ENCODE peak calls at places on chromosomes 11 and 22, in nine cellular contexts. K, H, J, B, A, P, L, I and D are unnamed samples.

GRCh38 chr11:84261707-84262106 is 975.5 kb upstream of the CCDC90B start:
- DNase-seq in K (no peak), H (no peak), J (no peak), B (no peak), A (no peak), P (peak), L (no peak), I (no peak), D (peak)

GRCh38 chr22:37431811-37432707 is 4.8 kb upstream of the ELFN2 start:
- DNase-seq in K (peak), H (no peak), J (peak), B (peak), A (no peak), P (peak), L (no peak), I (no peak), D (peak)

GRCh38 chr11:75585271-75585670 is 23.2 kb downstream of the SERPINH1 start:
- DNase-seq in K (no peak), H (no peak), J (no peak), B (no peak), A (no peak), P (no peak), L (no peak), I (no peak), D (no peak)

GRCh38 chr11:30730011-30730410 is 143.9 kb upstream of the MPPED2 start:
- DNase-seq in K (no peak), H (no peak), J (no peak), B (no peak), A (no peak), P (peak), L (no peak), I (no peak), D (no peak)

GRCh38 chr11:47394050-47394321 is 14.4 kb upstream of the SLC39A13 start:
- DNase-seq in K (no peak), H (no peak), J (no peak), B (no peak), A (no peak), P (no peak), L (no peak), I (no peak), D (no peak)

GRCh38 chr22:20857838-20858614 is 585 bp downstream of the PI4KA start:
- DNase-seq in K (peak), H (peak), J (peak), B (peak), A (peak), P (peak), L (peak), I (peak), D (peak)

GRCh38 chr22:18023509-18024275 is 669 bp downstream of the MICAL3 start:
- DNase-seq in K (peak), H (peak), J (no peak), B (peak), A (peak), P (peak), L (peak), I (peak), D (peak)

GRCh38 chr22:45336971-45337431 is 27.3 kb downstream of the FAM118A start:
- DNase-seq in K (no peak), H (peak), J (no peak), B (no peak), A (peak), P (no peak), L (no peak), I (no peak), D (no peak)

GRCh38 chr22:46798366-46799057 is 36.1 kb downstream of the TBC1D22A start:
- DNase-seq in K (peak), H (peak), J (peak), B (peak), A (peak), P (peak), L (peak), I (peak), D (peak)

GRCh38 chr11:33987975-33988580 is 63.5 kb upstream of the CAPRIN1 start:
- DNase-seq in K (peak), H (peak), J (peak), B (peak), A (peak), P (peak), L (peak), I (peak), D (peak)

GRCh38 chr11:115657586-115657985 is 153.4 kb upstream of the CADM1 start:
- DNase-seq in K (no peak), H (no peak), J (no peak), B (no peak), A (no peak), P (no peak), L (no peak), I (no peak), D (no peak)

GRCh38 chr22:47656806-47657205 is 894.4 kb downstream of the TBC1D22A start:
- DNase-seq in K (no peak), H (no peak), J (no peak), B (no peak), A (no peak), P (no peak), L (peak), I (no peak), D (no peak)

GRCh38 chr11:9974375-9974774 is 310.5 kb downstream of the SWAP70 start:
- DNase-seq in K (no peak), H (no peak), J (no peak), B (no peak), A (no peak), P (no peak), L (no peak), I (no peak), D (no peak)

GRCh38 chr22:32411388-32411787 is 659 bp downstream of the RTCB start:
- DNase-seq in K (peak), H (no peak), J (peak), B (no peak), A (no peak), P (peak), L (no peak), I (no peak), D (no peak)

GRCh38 chr22:24030186-24030702 is 19.1 kb downstream of the CABIN1 start:
- DNase-seq in K (no peak), H (no peak), J (no peak), B (no peak), A (no peak), P (no peak), L (no peak), I (no peak), D (no peak)

GRCh38 chr22:32710896-32711295 is 90.6 kb upstream of the TIMP3 start:
- DNase-seq in K (no peak), H (no peak), J (no peak), B (no peak), A (no peak), P (no peak), L (no peak), I (no peak), D (no peak)

GRCh38 chr11:60908803-60909202 is 2.4 kb upstream of the PRPF19 start:
- DNase-seq in K (no peak), H (no peak), J (no peak), B (no peak), A (no peak), P (no peak), L (no peak), I (no peak), D (no peak)

GRCh38 chr11:69310351-69310750 is 16.4 kb downstream of the MYEOV start:
- DNase-seq in K (no peak), H (no peak), J (no peak), B (no peak), A (no peak), P (no peak), L (no peak), I (no peak), D (no peak)

GRCh38 chr11:86138958-86139357 is 70.1 kb upstream of the PICALM start:
- DNase-seq in K (peak), H (no peak), J (no peak), B (no peak), A (no peak), P (no peak), L (no peak), I (no peak), D (no peak)

GRCh38 chr22:37483050-37483449 is 3.1 kb downstream of the MFNG start:
- DNase-seq in K (no peak), H (peak), J (no peak), B (no peak), A (no peak), P (no peak), L (no peak), I (no peak), D (no peak)

GRCh38 chr11:2139118-2139490 is at the start of gene IGF2:
- DNase-seq in K (no peak), H (peak), J (peak), B (no peak), A (no peak), P (no peak), L (peak), I (no peak), D (no peak)

GRCh38 chr11:111465400-111465799 is 46.8 kb downstream of the BTG4 start:
- DNase-seq in K (no peak), H (no peak), J (no peak), B (no peak), A (no peak), P (no peak), L (no peak), I (no peak), D (no peak)

GRCh38 chr11:64407221-64407620 is 48.3 kb downstream of the RPS6KA4 start:
- DNase-seq in K (no peak), H (no peak), J (no peak), B (no peak), A (no peak), P (no peak), L (no peak), I (no peak), D (no peak)

GRCh38 chr11:135008001-135008405 is 596.0 kb upstream of the B3GAT1 start:
- DNase-seq in K (no peak), H (no peak), J (no peak), B (no peak), A (no peak), P (no peak), L (no peak), I (no peak), D (no peak)

GRCh38 chr22:29143848-29144785 is 61.6 kb upstream of the EMID1 start:
- DNase-seq in K (no peak), H (peak), J (no peak), B (no peak), A (no peak), P (no peak), L (peak), I (no peak), D (no peak)

GRCh38 chr22:26952654-26953379 is 295.4 kb downstream of the MIAT start:
- DNase-seq in K (no peak), H (no peak), J (no peak), B (no peak), A (no peak), P (no peak), L (no peak), I (no peak), D (no peak)

GRCh38 chr11:64107300-64107699 is 58.6 kb downstream of the MACROD1 start:
- DNase-seq in K (no peak), H (no peak), J (no peak), B (no peak), A (no peak), P (no peak), L (no peak), I (peak), D (no peak)

GRCh38 chr22:38038890-38039812 is 18.1 kb upstream of the PICK1 start:
- DNase-seq in K (no peak), H (no peak), J (no peak), B (no peak), A (no peak), P (no peak), L (no peak), I (no peak), D (no peak)

GRCh38 chr22:38204784-38205183 is 3.0 kb downstream of the MAFF start:
- DNase-seq in K (no peak), H (no peak), J (no peak), B (no peak), A (no peak), P (no peak), L (no peak), I (no peak), D (no peak)

GRCh38 chr11:129639300-129639699 is 176.3 kb upstream of the TMEM45B start:
- DNase-seq in K (peak), H (no peak), J (peak), B (peak), A (no peak), P (peak), L (no peak), I (no peak), D (peak)

GRCh38 chr11:64224151-64224890 is 1.7 kb downstream of the TRPT1 start:
- DNase-seq in K (no peak), H (peak), J (no peak), B (peak), A (peak), P (no peak), L (no peak), I (no peak), D (no peak)

GRCh38 chr11:55572548-55572947 is 620 bp downstream of the OR4C16 start:
- DNase-seq in K (no peak), H (no peak), J (no peak), B (no peak), A (no peak), P (no peak), L (no peak), I (no peak), D (no peak)

GRCh38 chr11:17651681-17652080 is 67.7 kb upstream of the MYOD1 start:
- DNase-seq in K (no peak), H (no peak), J (no peak), B (no peak), A (no peak), P (no peak), L (no peak), I (no peak), D (no peak)

GRCh38 chr11:74417379-74417804 is 19.2 kb upstream of the PGM2L1 start:
- DNase-seq in K (no peak), H (no peak), J (no peak), B (no peak), A (no peak), P (no peak), L (no peak), I (no peak), D (no peak)

GRCh38 chr11:93652161-93652597 is 9.3 kb upstream of the CEP295 start:
- DNase-seq in K (peak), H (no peak), J (peak), B (no peak), A (no peak), P (peak), L (no peak), I (peak), D (peak)

GRCh38 chr22:37742374-37743092 is 45.7 kb downstream of the TRIOBP start:
- DNase-seq in K (no peak), H (no peak), J (no peak), B (no peak), A (peak), P (no peak), L (no peak), I (no peak), D (no peak)

GRCh38 chr11:71330349-71330748 is 78.0 kb upstream of the SHANK2 start:
- DNase-seq in K (no peak), H (no peak), J (no peak), B (no peak), A (no peak), P (no peak), L (no peak), I (no peak), D (no peak)

GRCh38 chr11:8006349-8006977 is 19.3 kb downstream of the EIF3F start:
- DNase-seq in K (peak), H (no peak), J (peak), B (peak), A (peak), P (peak), L (peak), I (peak), D (peak)